ENCODE peak calls at places on chromosomes 16 and 17, in six cellular contexts. X is body of pancreas, A is upper lobe of right lung, O is esophagus muscularis mucosa, J is uterus, U is fibroblast of lung. F is an unnamed sample.

GRCh38 chr17:66098040-66098439 is 93.9 kb downstream of the CEP112 start:
- DNase-seq in X (no peak), A (no peak), J (no peak), U (peak), O (no peak), F (no peak)

GRCh38 chr17:40648326-40648968 is 829 bp upstream of the SMARCE1 start:
- DNase-seq in J (no peak), U (peak), A (no peak), O (no peak), X (peak), F (no peak)

GRCh38 chr17:14211778-14212177 is 24.9 kb downstream of the CDRT15 start:
- DNase-seq in O (peak), U (no peak), J (peak), A (peak), X (no peak), F (peak)

GRCh38 chr17:59311051-59311468 is 20.4 kb upstream of the YPEL2 start:
- DNase-seq in O (no peak), A (no peak), X (peak), U (no peak), J (peak), F (peak)

GRCh38 chr16:50487528-50487927 is 60.7 kb upstream of the NKD1 start:
- DNase-seq in O (no peak), X (no peak), A (no peak), U (no peak), J (no peak), F (no peak)

GRCh38 chr16:66930189-66930588 is 4.0 kb downstream of the CIAO2B start:
- DNase-seq in X (peak), O (no peak), A (no peak), J (no peak), U (peak), F (peak)

GRCh38 chr17:36928450-36929125 is 8.7 kb upstream of the LHX1 start:
- DNase-seq in O (no peak), J (no peak), A (no peak), X (no peak), U (no peak), F (no peak)

GRCh38 chr16:67104061-67104460 is 5.7 kb upstream of the PHAF1 start:
- DNase-seq in X (peak), J (no peak), A (no peak), O (no peak), U (peak), F (no peak)

GRCh38 chr16:29816694-29817441 is 916 bp downstream of the PAGR1 start:
- DNase-seq in X (peak), A (peak), J (peak), O (no peak), U (peak), F (peak)

GRCh38 chr17:10349403-10349802 is 23.4 kb downstream of the MYH13 start:
- DNase-seq in X (no peak), J (no peak), A (no peak), O (no peak), U (no peak), F (no peak)

GRCh38 chr16:3519581-3519980 is 18.8 kb downstream of the CLUAP1 start:
- DNase-seq in O (no peak), X (no peak), J (no peak), U (no peak), A (no peak), F (no peak)

GRCh38 chr16:647173-647902 is 1.8 kb upstream of the WDR90 start:
- DNase-seq in A (no peak), O (no peak), J (no peak), U (no peak), X (no peak), F (no peak)

GRCh38 chr16:3610698-3611144 is 685 bp downstream of the SLX4 start:
- DNase-seq in X (no peak), J (no peak), U (peak), A (no peak), O (no peak), F (no peak)

GRCh38 chr17:57672205-57672632 is 72.9 kb downstream of the CCDC182 start:
- DNase-seq in U (peak), O (peak), A (no peak), X (no peak), J (no peak), F (no peak)

GRCh38 chr17:12613566-12613965 is 52.1 kb upstream of the MYOCD start:
- DNase-seq in U (peak), O (no peak), J (no peak), A (no peak), X (no peak), F (no peak)

GRCh38 chr16:31382485-31383161 is 10.5 kb upstream of the ITGAD start:
- DNase-seq in U (peak), X (peak), J (peak), A (peak), O (peak), F (peak)

GRCh38 chr17:52106638-52107261 is 51.8 kb downstream of the CA10 start:
- DNase-seq in O (no peak), X (peak), U (peak), A (no peak), J (peak), F (no peak)

GRCh38 chr16:84054271-84054670 is 11.7 kb upstream of the SLC38A8 start:
- DNase-seq in A (peak), J (peak), U (no peak), O (no peak), X (no peak), F (no peak)

GRCh38 chr17:31008374-31009035 is 37.7 kb downstream of the RNF135 start:
- DNase-seq in J (peak), O (no peak), A (peak), X (peak), U (peak), F (peak)

GRCh38 chr16:56262148-56262878 is 71.0 kb downstream of the GNAO1 start:
- DNase-seq in U (no peak), J (no peak), A (no peak), X (peak), O (no peak), F (peak)

GRCh38 chr17:47265983-47266541 is 12.4 kb downstream of the ITGB3 start:
- DNase-seq in O (no peak), X (no peak), U (peak), A (no peak), J (no peak), F (no peak)

GRCh38 chr17:78219396-78220150 is 5.5 kb downstream of the BIRC5 start:
- DNase-seq in A (no peak), U (no peak), J (no peak), X (no peak), O (no peak), F (no peak)

GRCh38 chr17:47703191-47703591 is 9.2 kb downstream of the TBKBP1 start:
- DNase-seq in O (no peak), A (peak), X (no peak), J (no peak), U (no peak), F (peak)

GRCh38 chr16:27365142-27366089 is 36.6 kb upstream of the IL21R start:
- DNase-seq in A (no peak), O (no peak), J (no peak), X (peak), U (peak), F (no peak)

GRCh38 chr16:77290451-77291110 is 91.4 kb downstream of the SYCE1L start:
- DNase-seq in O (no peak), A (no peak), X (no peak), J (no peak), U (peak), F (no peak)

GRCh38 chr17:18219016-18219415 is 6.4 kb upstream of the LLGL1 start:
- DNase-seq in A (no peak), X (peak), U (peak), J (peak), O (no peak), F (no peak)

GRCh38 chr16:78563905-78564304 is 464.5 kb downstream of the WWOX start:
- DNase-seq in A (no peak), J (no peak), U (peak), O (no peak), X (no peak), F (no peak)

GRCh38 chr17:33945641-33946546 is 309.2 kb upstream of the CCL2 start:
- DNase-seq in X (no peak), U (peak), J (no peak), A (no peak), O (no peak), F (no peak)

GRCh38 chr17:33947762-33948161 is 307.3 kb upstream of the CCL2 start:
- DNase-seq in O (no peak), U (no peak), J (no peak), A (no peak), X (no peak), F (no peak)

GRCh38 chr17:33948299-33948698 is 306.8 kb upstream of the CCL2 start:
- DNase-seq in U (no peak), X (no peak), O (no peak), A (no peak), J (no peak), F (no peak)

GRCh38 chr17:33950061-33950460 is 305.0 kb upstream of the CCL2 start:
- DNase-seq in A (no peak), O (no peak), J (no peak), U (no peak), X (no peak), F (no peak)

DNA sequence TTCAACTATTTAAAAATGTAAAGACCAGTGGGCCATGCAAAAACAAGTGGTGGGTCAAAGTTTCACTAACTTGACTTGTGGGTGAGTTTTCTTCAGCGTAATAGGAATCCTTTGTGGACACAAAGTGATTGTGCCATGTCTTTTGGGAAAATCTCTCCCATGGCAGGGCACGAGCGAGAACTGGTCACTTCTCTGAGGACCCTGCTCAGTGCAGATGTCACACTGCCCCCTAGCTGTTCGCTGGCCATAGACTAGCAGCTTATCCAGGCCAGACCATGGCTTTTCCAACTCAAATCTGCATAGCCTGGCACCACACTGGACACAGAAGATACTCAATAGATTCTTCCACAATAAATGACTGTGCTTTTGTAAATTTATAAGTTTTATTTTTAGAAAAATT is 306.0 kb upstream of the CCL2 start:
- DNase-seq in J (no peak), U (peak), O (no peak), X (peak), A (no peak), F (no peak)
- TF ChIP-seq CTCF in J (no peak), U (no peak), O (no peak), X (no peak), A (peak), F (no peak)

GRCh38 chr17:35900280-35900679 is 20.1 kb upstream of the CCL5 start:
- DNase-seq in A (no peak), U (no peak), J (no peak), O (no peak), X (no peak), F (no peak)
- H3K27ac ChIP-seq in A (no peak), U (no peak), J (no peak), O (no peak), X (no peak), F (no peak)

DNA sequence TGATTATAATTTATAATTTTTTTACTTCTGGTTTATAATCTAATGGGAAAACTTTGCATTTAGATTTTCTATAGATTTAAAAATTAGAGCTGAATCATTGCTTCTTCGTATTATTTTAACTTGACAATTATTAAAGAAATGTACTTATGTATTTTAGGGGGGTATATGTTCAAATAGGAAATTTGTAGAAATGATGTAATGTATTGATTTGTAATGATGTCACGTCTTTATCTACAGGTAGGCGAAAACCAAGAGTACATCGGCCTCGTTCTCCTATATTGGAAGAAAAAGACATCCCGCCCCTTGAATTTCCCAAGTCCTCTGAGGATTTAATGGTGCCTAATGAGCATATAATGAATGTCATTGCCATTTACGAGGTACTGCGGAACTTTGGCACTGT is 28.4 kb downstream of the BPTF start:
- DNase-seq in A (no peak), O (no peak), U (no peak), J (no peak), X (no peak), F (no peak)
- TF ChIP-seq CTCF in A (no peak), O (no peak), U (no peak), J (no peak), X (no peak), F (no peak)

GRCh38 chr16:85652431-85653221 is 36.1 kb downstream of the GINS2 start:
- DNase-seq in O (peak), X (peak), J (peak), A (peak), U (peak), F (peak)

GRCh38 chr16:85653226-85653917 is 35.4 kb downstream of the GINS2 start:
- DNase-seq in A (no peak), U (no peak), J (no peak), X (no peak), O (no peak), F (no peak)

GRCh38 chr16:85649978-85650863 is 37.1 kb downstream of the GSE1 start:
- DNase-seq in A (no peak), O (no peak), J (no peak), X (no peak), U (no peak), F (no peak)

GRCh38 chr16:85650864-85651811 is 37.6 kb downstream of the GINS2 start:
- DNase-seq in X (peak), O (no peak), U (peak), A (no peak), J (peak), F (no peak)

GRCh38 chr16:85651822-85652430 is 36.8 kb downstream of the GINS2 start:
- DNase-seq in X (no peak), U (no peak), A (no peak), O (no peak), J (peak), F (no peak)
- H3K27ac ChIP-seq in X (no peak), U (no peak), A (no peak), O (peak), J (peak), F (peak)

DNA sequence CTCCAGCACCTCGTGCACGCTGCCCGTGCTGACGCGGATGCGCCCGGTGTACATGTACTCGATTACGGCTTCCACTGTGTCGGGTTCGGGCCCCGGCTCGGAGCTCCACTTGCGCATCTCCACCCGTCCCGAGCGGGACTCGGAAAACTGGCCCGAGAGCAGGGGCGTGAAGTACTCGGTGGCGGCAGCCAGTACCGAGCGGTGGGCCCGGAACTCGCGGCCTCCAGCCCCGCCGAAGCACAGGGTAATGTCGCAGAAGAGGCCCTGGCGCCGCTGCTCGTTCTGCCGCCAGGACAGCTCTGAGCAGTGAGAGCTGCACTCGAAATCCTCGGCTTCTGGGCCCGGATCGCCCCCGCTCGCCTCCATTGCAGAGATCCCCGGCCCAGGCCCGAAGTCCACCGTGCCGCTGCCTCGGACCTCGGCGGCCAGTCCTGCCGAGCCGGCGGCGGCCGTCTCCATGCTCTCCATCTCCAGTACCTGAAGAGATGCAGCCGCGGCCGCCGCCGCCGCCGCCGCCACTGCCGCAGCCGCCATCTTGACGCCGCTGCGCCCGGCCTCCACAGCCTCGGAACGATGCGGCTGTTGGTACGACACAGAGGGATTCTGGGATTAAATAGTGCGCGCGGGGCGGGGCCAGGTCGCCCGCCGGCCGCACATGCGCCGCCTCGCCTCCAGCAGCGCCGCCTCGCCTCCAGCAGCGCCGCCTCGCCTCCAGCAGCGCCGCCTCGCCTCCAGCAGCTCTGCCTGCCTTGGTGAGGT is at the start of gene KLHL11:
- DNase-seq in U (peak), X (peak), A (peak), O (peak), J (peak), F (peak)
- TF ChIP-seq CTCF in U (peak), X (no peak), A (no peak), O (no peak), J (peak), F (no peak)

DNA sequence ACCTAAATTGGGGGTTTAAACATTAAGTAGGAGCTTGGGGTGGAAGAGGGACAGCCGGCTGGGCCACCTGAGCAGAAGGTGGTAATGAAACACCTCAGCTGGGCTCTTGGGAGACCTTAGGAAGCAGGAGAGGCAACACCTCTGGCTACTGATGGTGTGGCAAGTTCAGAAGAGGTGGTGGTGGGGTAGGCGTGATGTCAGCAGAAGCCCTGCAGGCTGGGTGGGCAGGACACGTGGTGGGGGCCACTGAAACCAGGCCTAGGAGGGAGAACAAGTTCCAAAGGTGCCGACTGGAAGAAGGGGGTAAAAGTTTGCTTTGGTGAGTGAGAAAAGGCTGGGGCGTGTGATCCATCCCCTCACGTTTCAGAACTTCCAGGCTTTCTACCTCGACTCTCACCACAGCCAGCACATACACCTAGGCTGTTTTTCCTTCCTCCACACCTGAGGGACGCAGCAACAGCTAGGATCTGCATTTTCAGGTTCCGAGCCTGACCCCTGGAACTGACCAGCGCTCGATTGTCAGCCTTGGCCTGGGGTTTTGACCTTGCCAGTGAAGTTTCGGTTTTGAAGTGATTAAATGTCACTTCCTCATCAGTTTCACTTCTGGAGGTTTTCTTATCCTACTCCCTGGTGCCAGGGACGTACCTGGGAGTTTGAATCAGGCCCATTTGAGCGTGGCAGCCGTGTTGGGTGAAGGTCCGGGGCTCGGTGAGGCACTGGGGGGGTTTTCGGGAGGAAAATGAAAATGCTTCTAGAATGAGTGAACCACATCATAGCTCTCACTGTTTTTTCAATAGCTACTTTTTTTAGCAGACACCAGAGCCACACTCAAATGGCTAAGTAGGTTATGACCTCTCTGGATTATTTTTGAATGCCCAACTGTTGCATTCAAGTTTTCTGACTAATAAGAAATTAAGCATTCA is 10.0 kb downstream of the SNN start:
- DNase-seq in O (no peak), A (peak), X (no peak), U (no peak), J (no peak), F (no peak)
- H3K27ac ChIP-seq in O (peak), A (peak), X (peak), U (peak), J (no peak), F (peak)

GRCh38 chr17:74815671-74816370 is 39.7 kb upstream of the NAT9 start:
- DNase-seq in O (no peak), X (no peak), U (no peak), J (no peak), A (no peak), F (no peak)
- TF ChIP-seq CTCF in O (no peak), X (no peak), U (no peak), J (no peak), A (no peak), F (no peak)

F was measured in Peyer's patch.